ENCODE peak calls at places on chromosome 13, in nine cellular contexts. I is NCI-H1092 treated with DMSO at 0.1 percent for 48 hours, Q is nephron progenitor cell, A is CD14-positive monocyte, G is fibroblast of the conjunctiva, V is Daoy, S is stromal cell of bone marrow, K is NB4, X is amygdala. Y is an unnamed sample.

GRCh38 chr13:79874396-79875360 is 393.7 kb downstream of the NDFIP2 start:
- DNase-seq in X (no peak), K (no peak), V (peak; percentile 4), Q (no peak), A (no peak), G (no peak), I (no peak), S (no peak), Y (no peak)

GRCh38 chr13:59247166-59247565 is 916.6 kb downstream of the DIAPH3 start:
- DNase-seq in G (no peak), Q (no peak), I (no peak), V (no peak), K (no peak), A (no peak), S (no peak), X (no peak), Y (no peak)

GRCh38 chr13:30072818-30073186 is 222.4 kb upstream of the UBL3 start:
- DNase-seq in I (no peak), K (no peak), X (no peak), A (no peak), Q (no peak), G (no peak), V (no peak), S (no peak), Y (no peak)

GRCh38 chr13:73171926-73172325 is 113.1 kb downstream of the KLF5 start:
- DNase-seq in A (no peak), K (no peak), S (no peak), I (no peak), X (no peak), Q (no peak), G (no peak), V (no peak), Y (no peak)

GRCh38 chr13:41289463-41289881 is 21.6 kb upstream of the NAA16 start:
- DNase-seq in I (no peak), A (no peak), X (no peak), S (no peak), G (no peak), K (peak; percentile 81), Q (no peak), V (no peak), Y (no peak)

GRCh38 chr13:45833663-45834062 is 17.9 kb downstream of the SIAH3 start:
- DNase-seq in A (no peak), K (peak; percentile 76), G (no peak), I (no peak), X (no peak), S (peak; percentile 24), Q (no peak), V (peak; percentile 74), Y (no peak)

GRCh38 chr13:31923134-31923763 is 108.3 kb upstream of the FRY start:
- DNase-seq in Q (no peak), A (no peak), X (no peak), I (no peak), S (no peak), V (no peak), K (no peak), G (no peak), Y (no peak)

GRCh38 chr13:96768524-96768923 is 225.8 kb downstream of the OXGR1 start:
- DNase-seq in S (no peak), X (no peak), I (no peak), A (no peak), G (no peak), K (no peak), V (peak; percentile 9), Q (no peak), Y (no peak)

GRCh38 chr13:27977476-27978300 is 8.6 kb upstream of the CDX2 start:
- DNase-seq in I (no peak), X (no peak), K (no peak), A (no peak), S (no peak), Q (peak; percentile 63), G (no peak), V (no peak), Y (no peak)

GRCh38 chr13:114225610-114226009 is 9.1 kb upstream of the CDC16 start:
- DNase-seq in A (no peak), Q (no peak), G (no peak), V (no peak), X (no peak), I (no peak), S (no peak), K (peak; percentile 26), Y (no peak)

GRCh38 chr13:73399347-73400216 is 340.8 kb downstream of the KLF5 start:
- DNase-seq in G (no peak), K (no peak), V (no peak), I (no peak), X (no peak), Q (no peak), S (no peak), A (no peak), Y (no peak)

Y was measured in endothelial cell.